ENCODE peak calls at places on chromosomes 11 and 22, in four cellular contexts. One of them, this sample, is unnamed.

GRCh38 chr22:29642694-29643093 is 39.3 kb downstream of the NF2 start:
- DNase-seq in tibial nerve: no peak
- DNase-seq in stomach: no peak
- DNase-seq in IMR-90: no peak
- DNase-seq in this sample: no peak

GRCh38 chr22:31569126-31569525 is 72.8 kb downstream of the SFI1 start:
- DNase-seq in tibial nerve: no peak
- DNase-seq in IMR-90: no peak
- DNase-seq in stomach: no peak
- DNase-seq in this sample: no peak

GRCh38 chr11:115475564-115475963 is 28.7 kb downstream of the CADM1 start:
- DNase-seq in stomach: no peak
- DNase-seq in IMR-90: no peak
- DNase-seq in tibial nerve: no peak
- DNase-seq in this sample: no peak

GRCh38 chr11:47863893-47864430 is 15.8 kb upstream of the NUP160 start:
- DNase-seq in IMR-90: no peak
- DNase-seq in stomach: no peak
- DNase-seq in tibial nerve: no peak
- DNase-seq in this sample: no peak

GRCh38 chr11:104761511-104761910 is 136.7 kb downstream of the CASP12 start:
- DNase-seq in IMR-90: no peak
- DNase-seq in stomach: no peak
- DNase-seq in tibial nerve: no peak
- DNase-seq in this sample: no peak

GRCh38 chr11:120516461-120517389 is 5.2 kb downstream of the GRIK4 start:
- DNase-seq in IMR-90: no peak
- DNase-seq in tibial nerve: no peak
- DNase-seq in stomach: no peak
- DNase-seq in this sample: no peak

GRCh38 chr22:44297662-44298061 is 15.1 kb downstream of the SHISAL1 start:
- DNase-seq in IMR-90: no peak
- DNase-seq in tibial nerve: no peak
- DNase-seq in stomach: no peak
- DNase-seq in this sample: no peak

GRCh38 chr22:49228431-49229037 is 599.1 kb downstream of the BRD1 start:
- DNase-seq in tibial nerve: no peak
- DNase-seq in IMR-90: no peak
- DNase-seq in stomach: no peak
- DNase-seq in this sample: no peak

GRCh38 chr11:8867856-8868705 is 42.9 kb upstream of the AKIP1 start:
- DNase-seq in stomach: no peak
- DNase-seq in tibial nerve: no peak
- DNase-seq in IMR-90: peak; percentile 63
- DNase-seq in this sample: peak; percentile 41

GRCh38 chr11:104164028-104164520 is at the start of gene PDGFD:
- DNase-seq in IMR-90: peak; percentile 70
- DNase-seq in tibial nerve: peak; percentile 28
- DNase-seq in stomach: peak; percentile 71
- DNase-seq in this sample: peak; percentile 8

GRCh38 chr11:83724704-83725114 is 438.5 kb upstream of the CCDC90B start:
- DNase-seq in IMR-90: no peak
- DNase-seq in tibial nerve: peak; percentile 23
- DNase-seq in stomach: peak; percentile 78
- DNase-seq in this sample: peak; percentile 12

GRCh38 chr22:19517919-19518567 is 6.2 kb downstream of the CLDN5 start:
- DNase-seq in stomach: no peak
- DNase-seq in IMR-90: no peak
- DNase-seq in tibial nerve: no peak
- DNase-seq in this sample: no peak

GRCh38 chr11:68973219-68973618 is 7.6 kb downstream of the MRGPRD start:
- DNase-seq in IMR-90: no peak
- DNase-seq in stomach: no peak
- DNase-seq in tibial nerve: no peak
- DNase-seq in this sample: no peak

GRCh38 chr11:86116386-86116726 is 47.5 kb upstream of the PICALM start:
- DNase-seq in IMR-90: peak; percentile 98
- DNase-seq in tibial nerve: no peak
- DNase-seq in stomach: no peak
- DNase-seq in this sample: no peak

GRCh38 chr11:25981998-25982397 is 349.9 kb upstream of the ANO3 start:
- DNase-seq in IMR-90: peak; percentile 77
- DNase-seq in tibial nerve: peak; percentile 26
- DNase-seq in stomach: no peak
- DNase-seq in this sample: peak; percentile 48

GRCh38 chr11:79196950-79197349 is 243.9 kb downstream of the TENM4 start:
- DNase-seq in tibial nerve: no peak
- DNase-seq in stomach: no peak
- DNase-seq in IMR-90: no peak
- DNase-seq in this sample: no peak

GRCh38 chr22:10741210-10741609 is 4786.8 kb upstream of the OR11H1 start:
- DNase-seq in tibial nerve: no peak
- DNase-seq in stomach: no peak
- DNase-seq in IMR-90: no peak
- DNase-seq in this sample: no peak

GRCh38 chr11:127199306-127199801 is 198.8 kb upstream of the KIRREL3 start:
- DNase-seq in stomach: no peak
- DNase-seq in IMR-90: no peak
- DNase-seq in tibial nerve: no peak
- DNase-seq in this sample: no peak

GRCh38 chr22:36327922-36328551 is 59.7 kb downstream of the MYH9 start:
- DNase-seq in IMR-90: peak; percentile 78
- DNase-seq in stomach: no peak
- DNase-seq in tibial nerve: no peak
- DNase-seq in this sample: no peak

GRCh38 chr22:41480397-41480735 is 11.4 kb downstream of the ACO2 start:
- DNase-seq in tibial nerve: no peak
- DNase-seq in IMR-90: peak; percentile 92
- DNase-seq in stomach: no peak
- DNase-seq in this sample: no peak
- H3K4me3 ChIP-seq in tibial nerve: no peak overlapping the region
- H3K4me3 ChIP-seq in IMR-90: no peak overlapping the region
- H3K4me3 ChIP-seq in stomach: no peak overlapping the region
- H3K4me3 ChIP-seq in this sample: no peak overlapping the region

DNA sequence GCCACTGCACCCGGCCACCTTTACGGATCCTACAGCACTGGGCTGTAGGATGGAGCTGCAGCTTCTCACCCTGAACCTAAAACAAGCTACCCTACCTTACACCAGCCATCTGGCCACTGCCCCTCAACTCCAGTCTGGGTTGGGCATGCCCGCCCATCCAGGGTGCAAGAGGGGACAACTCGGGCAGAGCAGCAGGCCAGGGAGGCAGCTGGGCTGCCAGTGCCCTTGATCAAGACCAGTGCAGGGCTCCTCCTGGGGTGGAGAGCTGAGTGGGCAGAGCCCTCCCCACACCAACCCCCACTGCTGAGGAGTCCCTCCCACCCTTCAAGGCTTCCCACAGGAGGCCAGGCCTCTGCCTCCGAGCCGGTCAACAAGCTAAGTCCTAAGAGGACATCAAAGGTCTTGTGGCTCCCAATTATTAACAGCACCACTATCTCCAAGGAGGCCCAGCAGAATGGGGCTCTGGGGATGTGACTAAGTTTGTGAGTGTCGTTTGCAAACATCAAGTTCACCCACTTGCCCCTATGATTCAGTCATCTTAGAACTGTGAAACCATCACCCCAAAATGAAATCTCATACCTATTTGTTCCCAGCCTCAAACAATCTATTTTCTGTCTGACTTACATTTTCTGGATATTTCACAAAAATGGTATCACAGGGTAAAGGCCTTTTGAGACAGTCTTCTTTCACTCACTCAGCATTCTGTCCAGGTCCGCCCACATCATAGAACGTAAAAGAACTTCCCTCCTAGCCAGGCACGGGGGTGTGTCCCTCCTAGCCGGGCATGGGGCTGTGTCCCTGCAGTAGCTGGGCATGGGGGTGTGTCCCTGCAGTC is 11.0 kb downstream of the GATD1 start:
- DNase-seq in IMR-90: no peak
- DNase-seq in stomach: no peak
- DNase-seq in tibial nerve: no peak
- DNase-seq in this sample: no peak
- TF ChIP-seq POLR2A in IMR-90: no peak
- TF ChIP-seq POLR2A in stomach: no peak
- TF ChIP-seq POLR2A in tibial nerve: no peak
- TF ChIP-seq POLR2A in this sample: no peak

DNA sequence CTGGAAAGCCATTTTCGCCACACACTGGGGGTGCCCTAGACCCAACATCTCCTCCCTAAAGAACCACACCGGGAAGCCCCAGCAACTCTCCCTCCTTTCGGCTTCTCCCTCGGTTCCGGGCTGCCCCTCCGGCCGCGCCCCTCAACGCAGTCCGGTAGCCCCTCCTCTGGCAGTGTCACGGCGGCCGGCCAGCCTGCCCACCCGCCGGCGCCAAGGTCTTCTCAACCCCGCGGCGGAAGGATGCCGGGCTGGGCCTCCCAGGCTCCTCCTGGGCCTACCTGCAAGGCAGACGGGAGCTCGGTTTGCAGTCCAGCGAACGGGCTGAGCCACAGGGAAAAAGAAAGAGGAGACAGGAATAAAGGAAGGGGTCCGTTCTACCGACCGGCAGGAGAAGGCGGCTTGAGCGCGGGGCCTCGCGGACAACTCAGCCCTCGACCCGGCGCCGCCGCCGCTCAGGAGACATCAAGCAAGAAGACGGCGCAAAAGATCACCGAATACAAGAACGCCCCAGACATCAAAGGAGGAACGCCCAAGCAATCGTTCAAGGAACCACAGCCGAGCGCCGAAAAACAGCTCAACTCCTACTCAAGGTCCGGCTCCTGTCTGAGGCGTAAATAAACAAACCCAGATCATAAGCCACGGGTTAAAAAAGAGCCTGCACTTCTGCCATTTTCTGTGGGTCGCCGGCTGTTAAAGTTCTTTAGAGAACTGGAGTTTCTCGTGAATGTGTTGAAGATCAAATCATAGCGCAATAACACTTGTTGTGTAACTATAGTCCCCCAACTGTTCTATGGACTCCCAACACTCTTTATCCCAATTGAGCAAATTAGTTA is at the start of gene AMBRA1:
- DNase-seq in IMR-90: peak; percentile 92
- DNase-seq in tibial nerve: peak; percentile 92
- DNase-seq in stomach: peak; percentile 85
- DNase-seq in this sample: peak; percentile 95
- H3K4me3 ChIP-seq in IMR-90: peak within 1 kb of the TSS; percentile 76
- H3K4me3 ChIP-seq in tibial nerve: peak within 1 kb of the TSS; percentile 89
- H3K4me3 ChIP-seq in stomach: peak within 1 kb of the TSS; percentile 94
- H3K4me3 ChIP-seq in this sample: peak within 1 kb of the TSS; percentile 97

GRCh38 chr11:75578977-75579376 is 16.9 kb downstream of the SERPINH1 start:
- DNase-seq in tibial nerve: no peak
- DNase-seq in stomach: no peak
- DNase-seq in IMR-90: peak; percentile 54
- DNase-seq in this sample: no peak
- TF ChIP-seq POLR2A in tibial nerve: no peak
- TF ChIP-seq POLR2A in stomach: no peak
- TF ChIP-seq POLR2A in IMR-90: no peak
- TF ChIP-seq POLR2A in this sample: no peak

GRCh38 chr11:117856892-117857291 is 19.6 kb downstream of the FXYD6 start:
- DNase-seq in tibial nerve: no peak
- DNase-seq in stomach: peak; percentile 7
- DNase-seq in IMR-90: no peak
- DNase-seq in this sample: no peak
- H3K4me3 ChIP-seq in tibial nerve: no peak overlapping the region
- H3K4me3 ChIP-seq in stomach: no peak overlapping the region
- H3K4me3 ChIP-seq in IMR-90: no peak overlapping the region
- H3K4me3 ChIP-seq in this sample: no peak overlapping the region

GRCh38 chr11:102317099-102317767 is at the start of gene BIRC3:
- DNase-seq in IMR-90: peak; percentile 98
- DNase-seq in stomach: peak; percentile 90
- DNase-seq in tibial nerve: peak; percentile 80
- DNase-seq in this sample: peak; percentile 87
- TF ChIP-seq POLR2A in IMR-90: no peak
- TF ChIP-seq POLR2A in stomach: peak; percentile 37
- TF ChIP-seq POLR2A in tibial nerve: peak; percentile 42
- TF ChIP-seq POLR2A in this sample: no peak

DNA sequence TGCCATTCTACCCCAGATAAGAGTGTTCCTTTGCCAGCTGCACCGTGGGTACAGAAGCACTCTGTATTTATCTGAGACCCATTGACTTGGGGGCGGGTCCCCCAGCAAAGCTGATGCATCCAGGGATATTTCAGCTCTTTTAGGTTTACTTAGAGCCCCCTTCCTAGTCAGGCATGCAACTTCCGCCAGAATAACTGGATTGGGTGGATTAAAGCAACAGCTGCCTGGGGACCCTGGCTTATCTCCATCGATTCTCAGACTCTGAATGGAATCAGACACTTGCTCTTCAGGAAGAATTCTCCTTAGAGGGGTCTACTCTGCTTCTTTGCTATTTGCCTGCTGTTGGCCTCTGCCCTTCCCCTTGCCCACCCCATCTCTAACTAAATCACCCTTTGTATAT is 49.2 kb downstream of the RCN1 start:
- DNase-seq in stomach: no peak
- DNase-seq in tibial nerve: no peak
- DNase-seq in IMR-90: no peak
- DNase-seq in this sample: no peak
- H3K4me3 ChIP-seq in stomach: no peak overlapping the region
- H3K4me3 ChIP-seq in tibial nerve: no peak overlapping the region
- H3K4me3 ChIP-seq in IMR-90: no peak overlapping the region
- H3K4me3 ChIP-seq in this sample: no peak overlapping the region

GRCh38 chr11:94973099-94973968 is at the start of the genes CWC15 and KDM4D:
- DNase-seq in IMR-90: peak; percentile 90
- DNase-seq in tibial nerve: peak; percentile 92
- DNase-seq in stomach: peak; percentile 95
- DNase-seq in this sample: peak; percentile 96
- TF ChIP-seq POLR2A in IMR-90: peak; percentile 78
- TF ChIP-seq POLR2A in tibial nerve: no peak
- TF ChIP-seq POLR2A in stomach: no peak
- TF ChIP-seq POLR2A in this sample: peak; percentile 95